ENCODE peak calls at places on chromosome 22, in six cellular contexts. One of them, this sample, is unnamed.

GRCh38 chr22:35705141-35705540 is 12.5 kb upstream of the APOL5 start:
- DNase-seq in upper lobe of left lung: no peak
- DNase-seq in IMR-90: peak; percentile 95
- DNase-seq in iPS DF 6.9: no peak
- DNase-seq in H7: no peak
- DNase-seq in ovary: no peak
- DNase-seq in this sample: no peak

GRCh38 chr22:23067023-23067650 is 3.2 kb upstream of the GNAZ start:
- DNase-seq in upper lobe of left lung: no peak
- DNase-seq in IMR-90: no peak
- DNase-seq in iPS DF 6.9: no peak
- DNase-seq in H7: peak; percentile 18
- DNase-seq in ovary: peak; percentile 8
- DNase-seq in this sample: no peak

GRCh38 chr22:35761037-35761436 is 43.4 kb downstream of the APOL5 start:
- DNase-seq in upper lobe of left lung: no peak
- DNase-seq in IMR-90: peak; percentile 24
- DNase-seq in iPS DF 6.9: no peak
- DNase-seq in H7: no peak
- DNase-seq in ovary: no peak
- DNase-seq in this sample: no peak

GRCh38 chr22:36409911-36410756 is 22.4 kb upstream of the MYH9 start:
- DNase-seq in upper lobe of left lung: peak; percentile 89
- DNase-seq in IMR-90: no peak
- DNase-seq in iPS DF 6.9: peak; percentile 99
- DNase-seq in H7: peak; percentile 98
- DNase-seq in ovary: peak; percentile 91
- DNase-seq in this sample: peak; percentile 94

GRCh38 chr22:24583221-24583971 is 9.5 kb downstream of the LRRC75B start:
- DNase-seq in upper lobe of left lung: no peak
- DNase-seq in IMR-90: peak; percentile 15
- DNase-seq in iPS DF 6.9: no peak
- DNase-seq in H7: peak; percentile 22
- DNase-seq in ovary: no peak
- DNase-seq in this sample: no peak

GRCh38 chr22:50563410-50564160 is 866 bp upstream of the SYCE3 start:
- DNase-seq in upper lobe of left lung: peak; percentile 85
- DNase-seq in IMR-90: no peak
- DNase-seq in iPS DF 6.9: no peak
- DNase-seq in H7: peak; percentile 70
- DNase-seq in ovary: no peak
- DNase-seq in this sample: no peak

GRCh38 chr22:49905465-49905864 is 12.8 kb downstream of the ALG12 start:
- DNase-seq in upper lobe of left lung: no peak
- DNase-seq in IMR-90: no peak
- DNase-seq in iPS DF 6.9: no peak
- DNase-seq in H7: no peak
- DNase-seq in ovary: no peak
- DNase-seq in this sample: no peak

GRCh38 chr22:49954354-49954753 is 6.2 kb upstream of the PIM3 start:
- DNase-seq in upper lobe of left lung: peak; percentile 74
- DNase-seq in IMR-90: no peak
- DNase-seq in iPS DF 6.9: no peak
- DNase-seq in H7: no peak
- DNase-seq in ovary: no peak
- DNase-seq in this sample: no peak

GRCh38 chr22:25847451-25847850 is 105.5 kb downstream of the MYO18B start:
- DNase-seq in upper lobe of left lung: no peak
- DNase-seq in IMR-90: no peak
- DNase-seq in iPS DF 6.9: no peak
- DNase-seq in H7: no peak
- DNase-seq in ovary: no peak
- DNase-seq in this sample: no peak

GRCh38 chr22:17479129-17479528 is 84.2 kb upstream of the SLC25A18 start:
- DNase-seq in upper lobe of left lung: no peak
- DNase-seq in IMR-90: no peak
- DNase-seq in iPS DF 6.9: no peak
- DNase-seq in H7: no peak
- DNase-seq in ovary: no peak
- DNase-seq in this sample: no peak

GRCh38 chr22:37631448-37632173 is 7.9 kb upstream of the SH3BP1 start:
- DNase-seq in upper lobe of left lung: peak; percentile 79
- DNase-seq in IMR-90: no peak
- DNase-seq in iPS DF 6.9: no peak
- DNase-seq in H7: peak; percentile 64
- DNase-seq in ovary: no peak
- DNase-seq in this sample: no peak

GRCh38 chr22:25407859-25408229 is 156.6 kb upstream of the GRK3 start:
- DNase-seq in upper lobe of left lung: no peak
- DNase-seq in IMR-90: no peak
- DNase-seq in iPS DF 6.9: no peak
- DNase-seq in H7: peak; percentile 69
- DNase-seq in ovary: no peak
- DNase-seq in this sample: no peak

GRCh38 chr22:22079404-22080148 is 97.0 kb upstream of the TOP3B start:
- DNase-seq in upper lobe of left lung: no peak
- DNase-seq in IMR-90: no peak
- DNase-seq in iPS DF 6.9: no peak
- DNase-seq in H7: no peak
- DNase-seq in ovary: no peak
- DNase-seq in this sample: no peak

GRCh38 chr22:17710023-17710422 is 64.2 kb downstream of the BID start:
- DNase-seq in upper lobe of left lung: no peak
- DNase-seq in IMR-90: no peak
- DNase-seq in iPS DF 6.9: no peak
- DNase-seq in H7: no peak
- DNase-seq in ovary: no peak
- DNase-seq in this sample: no peak

GRCh38 chr22:17098379-17098819 is 13.6 kb downstream of the IL17RA start:
- DNase-seq in upper lobe of left lung: no peak
- DNase-seq in IMR-90: no peak
- DNase-seq in iPS DF 6.9: no peak
- DNase-seq in H7: no peak
- DNase-seq in ovary: no peak
- DNase-seq in this sample: no peak

GRCh38 chr22:50508897-50509296 is 873 bp downstream of the NCAPH2 start:
- DNase-seq in upper lobe of left lung: no peak
- DNase-seq in IMR-90: no peak
- DNase-seq in iPS DF 6.9: no peak
- DNase-seq in H7: no peak
- DNase-seq in ovary: no peak
- DNase-seq in this sample: no peak

GRCh38 chr22:37205046-37205445 is 7.2 kb downstream of the SSTR3 start:
- DNase-seq in upper lobe of left lung: no peak
- DNase-seq in IMR-90: no peak
- DNase-seq in iPS DF 6.9: no peak
- DNase-seq in H7: no peak
- DNase-seq in ovary: no peak
- DNase-seq in this sample: peak; percentile 23

GRCh38 chr22:41576877-41577276 is 12.8 kb downstream of the PMM1 start:
- DNase-seq in upper lobe of left lung: no peak
- DNase-seq in IMR-90: peak; percentile 52
- DNase-seq in iPS DF 6.9: peak; percentile 75
- DNase-seq in H7: peak; percentile 95
- DNase-seq in ovary: peak; percentile 68
- DNase-seq in this sample: peak; percentile 64

GRCh38 chr22:32794449-32795213 is 6.9 kb upstream of the TIMP3 start:
- DNase-seq in upper lobe of left lung: no peak
- DNase-seq in IMR-90: peak; percentile 54
- DNase-seq in iPS DF 6.9: no peak
- DNase-seq in H7: peak; percentile 60
- DNase-seq in ovary: no peak
- DNase-seq in this sample: no peak

GRCh38 chr22:37749223-37749622 is 52.4 kb downstream of the TRIOBP start:
- DNase-seq in upper lobe of left lung: no peak
- DNase-seq in IMR-90: no peak
- DNase-seq in iPS DF 6.9: no peak
- DNase-seq in H7: no peak
- DNase-seq in ovary: no peak
- DNase-seq in this sample: no peak

GRCh38 chr22:47621253-47621652 is 858.8 kb downstream of the TBC1D22A start:
- DNase-seq in upper lobe of left lung: no peak
- DNase-seq in IMR-90: no peak
- DNase-seq in iPS DF 6.9: no peak
- DNase-seq in H7: no peak
- DNase-seq in ovary: no peak
- DNase-seq in this sample: no peak

GRCh38 chr22:22802346-22802970 is 85.2 kb upstream of the IGLL5 start:
- DNase-seq in upper lobe of left lung: no peak
- DNase-seq in IMR-90: no peak
- DNase-seq in iPS DF 6.9: no peak
- DNase-seq in H7: peak; percentile 55
- DNase-seq in ovary: no peak
- DNase-seq in this sample: no peak

GRCh38 chr22:37638351-37639069 is 959 bp upstream of the SH3BP1 start:
- DNase-seq in upper lobe of left lung: no peak
- DNase-seq in IMR-90: no peak
- DNase-seq in iPS DF 6.9: no peak
- DNase-seq in H7: peak; percentile 63
- DNase-seq in ovary: no peak
- DNase-seq in this sample: peak; percentile 88

GRCh38 chr22:33952776-33953175 is 32.5 kb upstream of the LARGE1 start:
- DNase-seq in upper lobe of left lung: no peak
- DNase-seq in IMR-90: no peak
- DNase-seq in iPS DF 6.9: no peak
- DNase-seq in H7: no peak
- DNase-seq in ovary: no peak
- DNase-seq in this sample: no peak

GRCh38 chr22:37358917-37359316 is 68.4 kb downstream of the ELFN2 start:
- DNase-seq in upper lobe of left lung: no peak
- DNase-seq in IMR-90: peak; percentile 39
- DNase-seq in iPS DF 6.9: no peak
- DNase-seq in H7: peak; percentile 60
- DNase-seq in ovary: no peak
- DNase-seq in this sample: no peak

GRCh38 chr22:28885939-28886338 is 2.6 kb downstream of the ZNRF3 start:
- DNase-seq in upper lobe of left lung: no peak
- DNase-seq in IMR-90: no peak
- DNase-seq in iPS DF 6.9: no peak
- DNase-seq in H7: no peak
- DNase-seq in ovary: no peak
- DNase-seq in this sample: peak; percentile 53

GRCh38 chr22:35961480-35961902 is 67.1 kb downstream of the RBFOX2 start:
- DNase-seq in upper lobe of left lung: no peak
- DNase-seq in IMR-90: peak; percentile 90
- DNase-seq in iPS DF 6.9: peak; percentile 88
- DNase-seq in H7: peak; percentile 44
- DNase-seq in ovary: peak; percentile 63
- DNase-seq in this sample: no peak

GRCh38 chr22:23806837-23807236 is 20.1 kb downstream of the SMARCB1 start:
- DNase-seq in upper lobe of left lung: no peak
- DNase-seq in IMR-90: no peak
- DNase-seq in iPS DF 6.9: no peak
- DNase-seq in H7: no peak
- DNase-seq in ovary: no peak
- DNase-seq in this sample: no peak

GRCh38 chr22:23453277-23453676 is 126.8 kb downstream of the IGLL1 start:
- DNase-seq in upper lobe of left lung: no peak
- DNase-seq in IMR-90: no peak
- DNase-seq in iPS DF 6.9: no peak
- DNase-seq in H7: no peak
- DNase-seq in ovary: no peak
- DNase-seq in this sample: no peak

GRCh38 chr22:37273126-37273845 is 9.0 kb upstream of the CYTH4 start:
- DNase-seq in upper lobe of left lung: no peak
- DNase-seq in IMR-90: peak; percentile 79
- DNase-seq in iPS DF 6.9: no peak
- DNase-seq in H7: peak; percentile 11
- DNase-seq in ovary: no peak
- DNase-seq in this sample: no peak

GRCh38 chr22:46148885-46149492 is 1.3 kb upstream of the PPARA start:
- DNase-seq in upper lobe of left lung: no peak
- DNase-seq in IMR-90: no peak
- DNase-seq in iPS DF 6.9: no peak
- DNase-seq in H7: no peak
- DNase-seq in ovary: no peak
- DNase-seq in this sample: no peak

GRCh38 chr22:46147471-46148267 is 2.7 kb upstream of the PPARA start:
- DNase-seq in upper lobe of left lung: peak; percentile 60
- DNase-seq in IMR-90: no peak
- DNase-seq in iPS DF 6.9: no peak
- DNase-seq in H7: peak; percentile 53
- DNase-seq in ovary: peak; percentile 51
- DNase-seq in this sample: peak; percentile 79

GRCh38 chr22:46149493-46149997 is 781 bp upstream of the PPARA start:
- DNase-seq in upper lobe of left lung: peak; percentile 90
- DNase-seq in IMR-90: no peak
- DNase-seq in iPS DF 6.9: no peak
- DNase-seq in H7: no peak
- DNase-seq in ovary: peak; percentile 70
- DNase-seq in this sample: peak; percentile 78

GRCh38 chr22:46147061-46147460 is 3.3 kb upstream of the PPARA start:
- DNase-seq in upper lobe of left lung: no peak
- DNase-seq in IMR-90: no peak
- DNase-seq in iPS DF 6.9: no peak
- DNase-seq in H7: peak; percentile 49
- DNase-seq in ovary: no peak
- DNase-seq in this sample: no peak

GRCh38 chr22:46148336-46148735 is 2.0 kb upstream of the PPARA start:
- DNase-seq in upper lobe of left lung: no peak
- DNase-seq in IMR-90: no peak
- DNase-seq in iPS DF 6.9: no peak
- DNase-seq in H7: no peak
- DNase-seq in ovary: peak; percentile 25
- DNase-seq in this sample: no peak
- H3K27me3 ChIP-seq in upper lobe of left lung: no peaks in the 10 kb centered on the region
- H3K27me3 ChIP-seq in IMR-90: peaks cover 51% of the 10 kb centered on the region
- H3K27me3 ChIP-seq in iPS DF 6.9: peaks cover 20% of the 10 kb centered on the region
- H3K27me3 ChIP-seq in H7: peaks cover 51% of the 10 kb centered on the region
- H3K27me3 ChIP-seq in ovary: no peaks in the 10 kb centered on the region
- H3K27me3 ChIP-seq in this sample: no peaks in the 10 kb centered on the region

GRCh38 chr22:43890901-43891331 is 897 bp downstream of the PNPLA5 start:
- DNase-seq in upper lobe of left lung: peak; percentile 79
- DNase-seq in IMR-90: peak; percentile 33
- DNase-seq in iPS DF 6.9: no peak
- DNase-seq in H7: peak; percentile 76
- DNase-seq in ovary: no peak
- DNase-seq in this sample: no peak
- H3K27me3 ChIP-seq in upper lobe of left lung: no peaks in the 10 kb centered on the region
- H3K27me3 ChIP-seq in IMR-90: peaks cover 33% of the 10 kb centered on the region
- H3K27me3 ChIP-seq in iPS DF 6.9: no peaks in the 10 kb centered on the region
- H3K27me3 ChIP-seq in H7: peaks cover 24% of the 10 kb centered on the region
- H3K27me3 ChIP-seq in ovary: no peaks in the 10 kb centered on the region
- H3K27me3 ChIP-seq in this sample: peaks cover 18% of the 10 kb centered on the region

GRCh38 chr22:18974477-18975180 is 38.5 kb upstream of the PRODH start:
- DNase-seq in upper lobe of left lung: peak; percentile 60
- DNase-seq in IMR-90: no peak
- DNase-seq in iPS DF 6.9: no peak
- DNase-seq in H7: no peak
- DNase-seq in ovary: no peak
- DNase-seq in this sample: no peak
- H3K27me3 ChIP-seq in upper lobe of left lung: no peaks in the 10 kb centered on the region
- H3K27me3 ChIP-seq in IMR-90: peaks cover 14% of the 10 kb centered on the region
- H3K27me3 ChIP-seq in iPS DF 6.9: no peaks in the 10 kb centered on the region
- H3K27me3 ChIP-seq in H7: no peaks in the 10 kb centered on the region
- H3K27me3 ChIP-seq in ovary: no peaks in the 10 kb centered on the region
- H3K27me3 ChIP-seq in this sample: no peaks in the 10 kb centered on the region

GRCh38 chr22:42642801-42643631 is 2.6 kb upstream of the ATP5MGL start:
- DNase-seq in upper lobe of left lung: no peak
- DNase-seq in IMR-90: no peak
- DNase-seq in iPS DF 6.9: no peak
- DNase-seq in H7: peak; percentile 74
- DNase-seq in ovary: no peak
- DNase-seq in this sample: no peak
- H3K27me3 ChIP-seq in upper lobe of left lung: no peaks in the 10 kb centered on the region
- H3K27me3 ChIP-seq in IMR-90: no peaks in the 10 kb centered on the region
- H3K27me3 ChIP-seq in iPS DF 6.9: no peaks in the 10 kb centered on the region
- H3K27me3 ChIP-seq in H7: no peaks in the 10 kb centered on the region
- H3K27me3 ChIP-seq in ovary: no peaks in the 10 kb centered on the region
- H3K27me3 ChIP-seq in this sample: no peaks in the 10 kb centered on the region

This sample was measured in Peyer's patch.